ENCODE peak calls at places on chromosomes 2 and 18, in six cellular contexts. G is IMR-90, X is neuronal stem cell, J is trophoblast cell, H is mesenchymal stem cell, N is H1. O is an unnamed sample.
A peak's percentile ranks its signal among the peaks of the same experiment; 100 is the strongest.

GRCh38 chr2:128513416-128514283 is 195.0 kb upstream of the HS6ST1 start:
- DNase-seq in N (no peak), J (no peak), X (no peak), G (no peak), H (no peak), O (no peak)

GRCh38 chr2:71662665-71663394 is 209.5 kb downstream of the DYSF start:
- DNase-seq in G (no peak), J (no peak), H (no peak), N (peak; percentile 35), X (no peak), O (no peak)

GRCh38 chr2:10091182-10091932 is 11.1 kb upstream of the CYS1 start:
- DNase-seq in J (no peak), G (no peak), N (no peak), H (no peak), X (no peak), O (peak; percentile 39)

GRCh38 chr18:55432307-55433040 is 155.5 kb downstream of the TCF4 start:
- DNase-seq in N (no peak), H (no peak), J (no peak), G (no peak), X (no peak), O (no peak)

GRCh38 chr2:6356127-6356761 is 509.5 kb downstream of the CMPK2 start:
- DNase-seq in H (no peak), J (no peak), N (no peak), G (no peak), X (no peak), O (no peak)

GRCh38 chr18:35491689-35492077 is 6.1 kb downstream of the INO80C start:
- DNase-seq in H (no peak), N (no peak), G (no peak), X (no peak), J (no peak), O (peak; percentile 62)

GRCh38 chr18:58776084-58776483 is 88.6 kb upstream of the ZNF532 start:
- DNase-seq in H (no peak), N (no peak), J (no peak), X (no peak), G (peak; percentile 13), O (no peak)

GRCh38 chr2:43266692-43267091 is 40.3 kb upstream of the ZFP36L2 start:
- DNase-seq in G (peak; percentile 33), H (no peak), N (no peak), J (no peak), X (no peak), O (no peak)

GRCh38 chr2:12818416-12819097 is 101.8 kb downstream of the TRIB2 start:
- DNase-seq in H (no peak), N (no peak), X (no peak), G (no peak), J (no peak), O (no peak)

GRCh38 chr2:95077521-95077807 is 44.1 kb downstream of the MRPS5 start:
- DNase-seq in G (no peak), N (no peak), J (no peak), X (no peak), H (no peak), O (no peak)

GRCh38 chr2:217978536-217979150 is 24.2 kb downstream of the TNS1 start:
- DNase-seq in H (peak; percentile 44), X (no peak), J (no peak), N (peak; percentile 87), G (no peak), O (peak; percentile 80)

GRCh38 chr2:201546576-201546975 is 95.0 kb downstream of the STRADB start:
- DNase-seq in G (peak; percentile 65), J (no peak), N (no peak), H (peak; percentile 24), X (no peak), O (no peak)

GRCh38 chr2:59066787-59067399 is 825.8 kb upstream of the FANCL start:
- DNase-seq in J (peak; percentile 9), H (no peak), N (no peak), G (no peak), X (no peak), O (no peak)

GRCh38 chr2:136247204-136247990 is 129.4 kb upstream of the CXCR4 start:
- DNase-seq in N (no peak), H (no peak), J (no peak), G (no peak), X (no peak), O (no peak)

GRCh38 chr2:25497229-25497861 is 155.6 kb upstream of the DNMT3A start:
- DNase-seq in N (no peak), G (no peak), J (no peak), X (no peak), H (no peak), O (no peak)

GRCh38 chr2:160324161-160324768 is 124.2 kb upstream of the ITGB6 start:
- DNase-seq in X (no peak), G (peak; percentile 70), N (no peak), J (peak; percentile 41), H (peak; percentile 59), O (no peak)

GRCh38 chr2:70084973-70085710 is 2.1 kb upstream of the PCBP1 start:
- DNase-seq in J (no peak), G (no peak), N (peak; percentile 74), X (no peak), H (no peak), O (peak; percentile 96)

GRCh38 chr2:224645722-224646121 is 60.6 kb upstream of the CUL3 start:
- DNase-seq in X (no peak), N (no peak), J (peak; percentile 55), G (no peak), H (no peak), O (no peak)

GRCh38 chr2:217846321-217846743 is 156.5 kb downstream of the TNS1 start:
- DNase-seq in X (no peak), G (no peak), N (no peak), H (no peak), J (no peak), O (no peak)

DNA sequence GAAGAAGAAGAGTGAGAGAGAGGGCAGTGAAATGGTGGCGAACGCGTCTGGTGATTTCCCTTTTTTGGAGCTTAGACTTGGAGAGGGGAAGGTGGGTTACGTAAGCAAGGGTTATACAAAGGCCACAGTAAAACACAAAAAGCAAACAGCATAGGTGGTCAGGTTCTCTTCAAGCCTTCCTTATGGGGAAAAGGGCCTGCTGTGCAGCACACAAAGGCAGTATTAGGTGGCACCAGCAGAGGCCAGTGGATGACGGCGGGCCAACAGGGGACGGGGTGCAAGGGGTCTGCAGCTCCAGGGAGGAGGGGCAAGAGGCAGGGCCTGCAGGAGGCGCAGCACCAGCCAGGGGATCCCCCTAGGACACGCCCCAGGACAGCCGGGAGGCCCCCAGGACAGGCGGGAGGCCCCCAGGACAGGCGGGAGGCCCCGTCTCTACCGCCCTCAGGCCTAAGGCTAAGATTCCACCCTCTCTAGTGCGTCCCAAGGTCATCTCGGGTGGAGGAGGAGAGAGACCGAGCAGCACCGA is 32.6 kb upstream of the NPC1 start:
- DNase-seq in N (peak; percentile 86), J (no peak), X (peak; percentile 51), H (no peak), G (no peak), O (peak; percentile 88)
- H2BK120ac ChIP-seq in N (no peak overlapping the region), J (no peak overlapping the region), X (no peak overlapping the region), H (no peak overlapping the region), G (peak overlapping the region; percentile 39), O (no peak overlapping the region)

DNA sequence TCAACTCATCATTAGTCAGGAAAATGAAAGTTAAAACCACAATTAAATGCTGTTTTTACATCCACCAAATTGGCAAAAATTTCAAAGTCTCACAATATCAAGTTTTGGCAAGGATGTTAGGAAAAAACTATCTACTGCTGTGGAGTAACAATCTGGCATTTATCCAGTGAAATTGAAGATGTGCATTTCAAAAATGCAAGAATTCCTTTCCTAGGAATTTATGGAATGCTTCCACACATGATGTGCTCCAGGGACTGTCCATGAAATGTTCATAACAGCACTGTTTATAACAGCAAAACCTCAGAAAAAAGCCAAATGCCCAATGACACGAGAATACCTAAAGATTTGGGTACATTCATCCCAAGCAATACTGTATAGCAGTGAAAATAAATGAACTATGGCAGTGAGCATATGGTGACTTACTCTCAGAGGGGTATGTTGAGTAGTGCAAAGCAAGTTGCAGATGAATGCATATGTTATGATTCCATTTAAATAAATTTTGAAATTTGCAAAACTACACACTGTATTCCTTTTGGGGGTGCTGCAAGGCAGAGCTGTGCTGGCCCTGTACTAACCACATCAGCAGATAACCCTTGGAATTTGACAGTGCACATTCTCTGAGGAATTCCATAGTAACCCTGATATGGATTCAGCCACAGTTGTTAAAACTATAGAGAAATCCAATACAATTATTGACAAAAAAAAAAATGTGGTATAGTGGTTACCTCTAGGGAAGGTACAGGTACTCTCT is 41.3 kb upstream of the GYPC start:
- DNase-seq in G (peak; percentile 25), H (peak; percentile 33), N (no peak), X (no peak), J (no peak), O (no peak)
- H3K9ac ChIP-seq in G (no peak overlapping the region), H (no peak overlapping the region), N (no peak overlapping the region), X (no peak overlapping the region), J (no peak overlapping the region), O (no peak overlapping the region)

DNA sequence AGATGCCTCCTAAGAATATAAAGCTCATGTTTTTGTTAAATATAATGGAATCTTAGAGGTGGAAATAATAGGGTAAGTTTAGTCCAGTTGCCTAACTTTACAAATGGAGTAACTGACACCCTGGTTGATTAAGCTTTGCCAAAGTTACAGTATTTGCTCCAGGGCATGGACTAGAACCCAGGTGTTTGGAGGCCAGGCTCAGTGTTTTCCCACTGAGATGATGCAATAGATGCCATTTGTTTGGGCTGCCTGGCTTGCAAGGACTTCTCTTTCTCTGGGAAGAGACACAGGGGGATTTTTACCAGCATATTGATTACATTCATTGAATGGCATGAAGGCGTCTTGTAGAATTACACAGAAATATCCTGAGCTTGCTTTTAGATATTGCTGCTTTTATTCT is 397.8 kb downstream of the SLC4A3 start:
- DNase-seq in X (no peak), J (peak; percentile 11), N (no peak), H (no peak), G (no peak), O (no peak)
- H2AFZ ChIP-seq in X (no peak overlapping the region), J (no peak overlapping the region), N (no peak overlapping the region), H (no peak overlapping the region), G (no peak overlapping the region), O (no peak overlapping the region)

GRCh38 chr2:75428627-75429026 is 132.1 kb downstream of the EVA1A start:
- DNase-seq in X (no peak), J (peak; percentile 56), G (no peak), N (no peak), H (no peak), O (no peak)

GRCh38 chr2:75428060-75428459 is 132.7 kb downstream of the EVA1A start:
- DNase-seq in G (no peak), N (no peak), H (no peak), J (peak; percentile 63), X (no peak), O (no peak)

GRCh38 chr2:75431757-75432156 is 129.0 kb downstream of the EVA1A start:
- DNase-seq in H (peak; percentile 32), X (no peak), J (no peak), N (no peak), G (no peak), O (no peak)

GRCh38 chr2:75431276-75431675 is 129.5 kb downstream of the EVA1A start:
- DNase-seq in H (no peak), X (no peak), G (no peak), N (no peak), J (no peak), O (no peak)

DNA sequence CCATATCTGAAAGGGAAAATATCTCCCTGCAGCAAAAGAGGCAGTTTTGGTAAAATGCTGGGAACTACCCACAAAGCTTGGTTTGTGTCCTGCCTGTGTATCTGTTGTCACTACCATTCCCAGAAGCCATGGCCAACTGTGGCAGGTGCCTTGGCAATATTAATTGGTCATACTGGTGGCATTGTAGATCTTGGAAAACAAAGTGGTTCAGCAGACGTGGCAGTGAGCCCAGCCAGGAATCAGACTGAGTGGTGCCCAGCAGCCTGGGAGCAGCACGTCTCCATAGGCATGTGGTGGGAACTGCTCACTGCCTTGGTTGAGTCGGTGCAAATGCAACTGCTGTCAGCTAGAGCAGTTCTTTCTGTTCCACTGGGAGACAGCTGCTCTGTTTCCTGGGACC is 131.7 kb downstream of the EVA1A start:
- DNase-seq in J (no peak), H (no peak), G (no peak), N (no peak), X (no peak), O (no peak)
- H2BK120ac ChIP-seq in J (no peak overlapping the region), H (no peak overlapping the region), G (no peak overlapping the region), N (no peak overlapping the region), X (no peak overlapping the region), O (no peak overlapping the region)